ENCODE peak calls at places on chromosomes 5 and 9, in nine cellular contexts. W, P, O, V, T, A, S, R and X are unnamed samples.

GRCh38 chr5:111072949-111073682 is 1.6 kb downstream of the TSLP start:
- DNase-seq in W (no peak), P (peak; percentile 62), O (peak; percentile 20), V (peak; percentile 71), T (peak; percentile 57), A (peak; percentile 57), S (peak; percentile 28), R (no peak), X (peak; percentile 29)

GRCh38 chr9:134661791-134662142 is 20.2 kb downstream of the COL5A1 start:
- DNase-seq in W (no peak), P (no peak), O (peak; percentile 69), V (peak; percentile 17), T (no peak), A (no peak), S (peak; percentile 80), R (no peak), X (no peak)

GRCh38 chr5:116771466-116772151 is 197.0 kb upstream of the SEMA6A start:
- DNase-seq in W (no peak), P (no peak), O (no peak), V (peak; percentile 14), T (no peak), A (no peak), S (no peak), R (no peak), X (peak; percentile 56)

GRCh38 chr9:132630811-132631210 is 39.0 kb downstream of the DDX31 start:
- DNase-seq in W (no peak), P (no peak), O (no peak), V (no peak), T (no peak), A (no peak), S (no peak), R (no peak), X (no peak)

GRCh38 chr9:130984476-130984875 is 24.5 kb upstream of the LAMC3 start:
- DNase-seq in W (no peak), P (no peak), O (no peak), V (no peak), T (no peak), A (no peak), S (no peak), R (no peak), X (no peak)

GRCh38 chr5:83549681-83550080 is 78.1 kb downstream of the VCAN start:
- DNase-seq in W (no peak), P (no peak), O (no peak), V (no peak), T (no peak), A (no peak), S (no peak), R (no peak), X (no peak)

GRCh38 chr5:157463081-157463480 is 3.1 kb downstream of the NIPAL4 start:
- DNase-seq in W (no peak), P (no peak), O (no peak), V (no peak), T (no peak), A (no peak), S (no peak), R (no peak), X (no peak)

GRCh38 chr9:111613436-111614040 is 14.1 kb upstream of the PTGR1 start:
- DNase-seq in W (no peak), P (no peak), O (no peak), V (no peak), T (no peak), A (no peak), S (no peak), R (no peak), X (no peak)

GRCh38 chr5:108437425-108437824 is 55.5 kb upstream of the FBXL17 start:
- DNase-seq in W (no peak), P (no peak), O (peak; percentile 34), V (no peak), T (no peak), A (no peak), S (no peak), R (no peak), X (no peak)

GRCh38 chr9:112132356-112132755 is 42.7 kb downstream of the SUSD1 start:
- DNase-seq in W (no peak), P (no peak), O (no peak), V (no peak), T (no peak), A (no peak), S (peak; percentile 70), R (no peak), X (peak; percentile 12)

GRCh38 chr5:32206053-32206452 is 31.9 kb upstream of the GOLPH3 start:
- DNase-seq in W (no peak), P (no peak), O (no peak), V (no peak), T (no peak), A (no peak), S (no peak), R (no peak), X (no peak)

GRCh38 chr5:32201140-32201539 is 27.0 kb upstream of the GOLPH3 start:
- DNase-seq in W (no peak), P (no peak), O (no peak), V (no peak), T (no peak), A (no peak), S (peak; percentile 46), R (no peak), X (peak; percentile 51)

GRCh38 chr5:32202394-32202793 is 28.3 kb upstream of the GOLPH3 start:
- DNase-seq in W (no peak), P (no peak), O (no peak), V (no peak), T (no peak), A (no peak), S (peak; percentile 88), R (no peak), X (peak; percentile 68)

GRCh38 chr5:32210151-32210550 is 36.0 kb upstream of the GOLPH3 start:
- DNase-seq in W (no peak), P (no peak), O (no peak), V (no peak), T (no peak), A (peak; percentile 14), S (no peak), R (no peak), X (no peak)

DNA sequence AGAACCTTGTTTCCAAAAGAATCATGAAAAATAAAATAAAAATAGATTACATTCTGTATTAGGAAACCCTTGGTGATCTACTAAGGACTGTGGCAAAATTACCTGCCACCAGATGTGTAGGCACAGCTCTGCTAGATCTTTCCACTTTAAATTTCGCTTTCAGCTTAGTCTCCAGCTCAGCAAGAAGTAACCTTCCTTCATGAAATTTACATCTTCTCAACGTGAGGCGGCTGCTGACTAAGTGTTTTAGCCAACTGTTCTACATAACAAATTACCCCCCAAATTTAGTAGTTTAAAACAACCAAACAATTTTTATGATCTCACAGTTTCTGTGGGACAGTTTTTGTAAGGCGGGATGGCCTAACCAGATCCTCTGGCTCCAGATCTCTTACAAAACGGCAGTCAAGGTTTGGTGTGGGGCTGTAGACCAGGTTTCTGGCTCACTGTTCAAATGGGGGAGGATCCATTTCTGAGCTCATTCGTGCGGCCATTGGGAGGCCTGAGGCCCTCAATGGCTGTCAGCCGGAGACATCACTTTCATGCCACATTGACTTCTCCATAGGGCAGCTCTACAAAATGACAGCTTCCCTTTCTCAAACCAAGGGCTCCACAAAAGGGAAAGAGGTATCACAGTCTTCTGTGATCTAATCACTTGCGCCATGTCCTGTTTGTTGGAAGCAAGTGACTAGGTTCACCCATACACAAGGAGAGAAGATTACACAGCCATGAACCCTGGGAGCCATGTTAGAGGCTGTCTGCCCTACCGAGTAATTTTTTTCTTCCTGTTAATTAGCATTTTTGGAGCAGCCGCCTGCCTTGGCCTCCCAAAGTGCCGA is 32.9 kb upstream of the GOLPH3 start:
- DNase-seq in W (no peak), P (no peak), O (no peak), V (no peak), T (no peak), A (peak; percentile 60), S (no peak), R (no peak), X (no peak)
- H3K4me3 ChIP-seq in W (no peak overlapping the region), P (no peak overlapping the region), O (no peak overlapping the region), V (no peak overlapping the region), T (no peak overlapping the region), A (no peak overlapping the region), S (no peak overlapping the region), R (no peak overlapping the region), X (no peak overlapping the region)

GRCh38 chr9:92254401-92255337 is 38.8 kb downstream of the IARS1 start:
- DNase-seq in W (no peak), P (no peak), O (no peak), V (no peak), T (no peak), A (no peak), S (no peak), R (no peak), X (no peak)
- TF ChIP-seq CTCF in W (no peak), P (no peak), O (no peak), V (no peak), T (no peak), A (no peak), S (no peak), R (no peak), X (no peak)

GRCh38 chr9:7093040-7093439 is 335.3 kb downstream of the KDM4C start:
- DNase-seq in W (no peak), P (no peak), O (no peak), V (no peak), T (no peak), A (no peak), S (no peak), R (no peak), X (no peak)
- H3K4me3 ChIP-seq in W (no peak overlapping the region), P (no peak overlapping the region), O (no peak overlapping the region), V (no peak overlapping the region), T (no peak overlapping the region), A (no peak overlapping the region), S (no peak overlapping the region), R (no peak overlapping the region), X (no peak overlapping the region)

GRCh38 chr5:136311999-136312398 is 53.3 kb downstream of the TRPC7 start:
- DNase-seq in W (no peak), P (no peak), O (no peak), V (no peak), T (no peak), A (no peak), S (no peak), R (no peak), X (no peak)

GRCh38 chr5:136309376-136309775 is 56.0 kb downstream of the TRPC7 start:
- DNase-seq in W (no peak), P (no peak), O (no peak), V (no peak), T (no peak), A (no peak), S (no peak), R (no peak), X (no peak)

GRCh38 chr5:136314302-136314701 is 51.0 kb downstream of the TRPC7 start:
- DNase-seq in W (no peak), P (no peak), O (no peak), V (no peak), T (no peak), A (no peak), S (no peak), R (no peak), X (no peak)

GRCh38 chr5:136309932-136310598 is 55.3 kb downstream of the TRPC7 start:
- DNase-seq in W (no peak), P (no peak), O (no peak), V (no peak), T (no peak), A (peak; percentile 68), S (no peak), R (no peak), X (no peak)

DNA sequence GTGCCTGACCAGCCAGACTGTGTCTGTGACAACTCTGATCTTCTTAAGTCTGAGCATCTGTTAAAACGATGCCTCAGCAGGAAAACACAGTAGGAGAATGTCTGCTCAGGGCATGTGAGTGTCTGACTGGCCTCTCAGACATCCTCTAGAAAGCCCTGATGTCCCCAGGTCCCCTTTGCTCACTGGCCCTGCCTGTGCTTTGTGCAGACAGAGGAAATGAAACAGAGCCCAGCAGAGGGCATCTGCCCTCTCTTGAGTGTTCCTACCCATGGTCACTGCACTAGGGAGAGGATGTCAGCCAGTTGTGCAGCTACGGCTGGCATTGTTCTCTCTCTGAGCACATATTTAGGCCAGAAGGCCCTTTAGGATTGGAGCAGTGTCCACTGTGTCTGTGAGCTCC is 56.9 kb downstream of the TRPC7 start:
- DNase-seq in W (no peak), P (no peak), O (no peak), V (no peak), T (no peak), A (no peak), S (no peak), R (no peak), X (no peak)
- TF ChIP-seq CTCF in W (no peak), P (no peak), O (no peak), V (peak; percentile 22), T (no peak), A (no peak), S (peak; percentile 2), R (no peak), X (no peak)